ENCODE peak calls at places on chromosomes 11 and 22, in six cellular contexts. One of them, this sample, is unnamed. For H3K9me3, the result is how much of the 10 kb centered on the place peaks cover.

GRCh38 chr22:40055143-40055926 is 60.6 kb downstream of the FAM83F start:
- DNase-seq in ovary: no peak
- DNase-seq in mammary epithelial cell: peak
- DNase-seq in sigmoid colon: no peak
- DNase-seq in endothelial cell of umbilical vein: peak
- DNase-seq in heart left ventricle: no peak
- DNase-seq in this sample: no peak

GRCh38 chr11:121443688-121444275 is 8.3 kb upstream of the SORL1 start:
- DNase-seq in ovary: no peak
- DNase-seq in mammary epithelial cell: peak
- DNase-seq in sigmoid colon: no peak
- DNase-seq in endothelial cell of umbilical vein: no peak
- DNase-seq in heart left ventricle: no peak
- DNase-seq in this sample: no peak

GRCh38 chr11:12868315-12869073 is 140.6 kb upstream of the RASSF10 start:
- DNase-seq in ovary: no peak
- DNase-seq in mammary epithelial cell: no peak
- DNase-seq in sigmoid colon: no peak
- DNase-seq in endothelial cell of umbilical vein: no peak
- DNase-seq in heart left ventricle: no peak
- DNase-seq in this sample: no peak

GRCh38 chr11:13101836-13102574 is 92.9 kb downstream of the RASSF10 start:
- DNase-seq in ovary: no peak
- DNase-seq in mammary epithelial cell: no peak
- DNase-seq in sigmoid colon: no peak
- DNase-seq in endothelial cell of umbilical vein: peak
- DNase-seq in heart left ventricle: no peak
- DNase-seq in this sample: no peak

GRCh38 chr22:22810018-22810427 is 77.6 kb upstream of the IGLL5 start:
- DNase-seq in ovary: peak
- DNase-seq in mammary epithelial cell: no peak
- DNase-seq in sigmoid colon: no peak
- DNase-seq in endothelial cell of umbilical vein: peak
- DNase-seq in heart left ventricle: peak
- DNase-seq in this sample: peak

GRCh38 chr11:105298630-105299029 is 159.1 kb upstream of the CARD18 start:
- DNase-seq in ovary: no peak
- DNase-seq in mammary epithelial cell: no peak
- DNase-seq in sigmoid colon: no peak
- DNase-seq in endothelial cell of umbilical vein: no peak
- DNase-seq in heart left ventricle: no peak
- DNase-seq in this sample: no peak

GRCh38 chr11:77353131-77353530 is 51.6 kb upstream of the GDPD4 start:
- DNase-seq in ovary: no peak
- DNase-seq in mammary epithelial cell: no peak
- DNase-seq in sigmoid colon: no peak
- DNase-seq in endothelial cell of umbilical vein: no peak
- DNase-seq in heart left ventricle: no peak
- DNase-seq in this sample: no peak

GRCh38 chr11:22392561-22392960 is 54.4 kb downstream of the SLC17A6 start:
- DNase-seq in ovary: no peak
- DNase-seq in mammary epithelial cell: peak
- DNase-seq in sigmoid colon: no peak
- DNase-seq in endothelial cell of umbilical vein: peak
- DNase-seq in heart left ventricle: no peak
- DNase-seq in this sample: no peak

GRCh38 chr11:17129003-17129402 is 51.5 kb upstream of the RPS13 start:
- DNase-seq in ovary: no peak
- DNase-seq in mammary epithelial cell: peak
- DNase-seq in sigmoid colon: no peak
- DNase-seq in endothelial cell of umbilical vein: no peak
- DNase-seq in heart left ventricle: no peak
- DNase-seq in this sample: no peak

GRCh38 chr11:68148071-68148805 is 27.1 kb upstream of the CHKA start:
- DNase-seq in ovary: no peak
- DNase-seq in mammary epithelial cell: no peak
- DNase-seq in sigmoid colon: no peak
- DNase-seq in endothelial cell of umbilical vein: no peak
- DNase-seq in heart left ventricle: no peak
- DNase-seq in this sample: no peak

GRCh38 chr11:10355257-10355661 is 50.4 kb downstream of the ADM start:
- DNase-seq in ovary: no peak
- DNase-seq in mammary epithelial cell: peak
- DNase-seq in sigmoid colon: no peak
- DNase-seq in endothelial cell of umbilical vein: no peak
- DNase-seq in heart left ventricle: no peak
- DNase-seq in this sample: no peak

GRCh38 chr11:132607575-132607974 is 924.7 kb downstream of the OPCML start:
- DNase-seq in ovary: no peak
- DNase-seq in mammary epithelial cell: no peak
- DNase-seq in sigmoid colon: no peak
- DNase-seq in endothelial cell of umbilical vein: no peak
- DNase-seq in heart left ventricle: no peak
- DNase-seq in this sample: no peak

GRCh38 chr22:42841444-42841843 is 15.6 kb downstream of the ARFGAP3 start:
- DNase-seq in ovary: no peak
- DNase-seq in mammary epithelial cell: peak
- DNase-seq in sigmoid colon: no peak
- DNase-seq in endothelial cell of umbilical vein: no peak
- DNase-seq in heart left ventricle: no peak
- DNase-seq in this sample: no peak

GRCh38 chr11:3135491-3136440 is 29.3 kb downstream of the OSBPL5 start:
- DNase-seq in ovary: peak
- DNase-seq in mammary epithelial cell: no peak
- DNase-seq in sigmoid colon: peak
- DNase-seq in endothelial cell of umbilical vein: no peak
- DNase-seq in heart left ventricle: peak
- DNase-seq in this sample: no peak

GRCh38 chr22:25700996-25701815 is 40.8 kb upstream of the MYO18B start:
- DNase-seq in ovary: no peak
- DNase-seq in mammary epithelial cell: no peak
- DNase-seq in sigmoid colon: no peak
- DNase-seq in endothelial cell of umbilical vein: no peak
- DNase-seq in heart left ventricle: peak
- DNase-seq in this sample: peak

GRCh38 chr11:110728476-110728875 is 16.2 kb upstream of the ARHGAP20 start:
- DNase-seq in ovary: no peak
- DNase-seq in mammary epithelial cell: no peak
- DNase-seq in sigmoid colon: no peak
- DNase-seq in endothelial cell of umbilical vein: no peak
- DNase-seq in heart left ventricle: no peak
- DNase-seq in this sample: no peak

GRCh38 chr11:11346249-11346648 is 6.8 kb downstream of the CSNK2A3 start:
- DNase-seq in ovary: no peak
- DNase-seq in mammary epithelial cell: no peak
- DNase-seq in sigmoid colon: no peak
- DNase-seq in endothelial cell of umbilical vein: no peak
- DNase-seq in heart left ventricle: no peak
- DNase-seq in this sample: no peak

GRCh38 chr22:30537083-30537731 is 9.3 kb downstream of the SEC14L6 start:
- DNase-seq in ovary: peak
- DNase-seq in mammary epithelial cell: no peak
- DNase-seq in sigmoid colon: no peak
- DNase-seq in endothelial cell of umbilical vein: no peak
- DNase-seq in heart left ventricle: no peak
- DNase-seq in this sample: no peak

GRCh38 chr11:120024586-120024985 is 113.3 kb downstream of the TRIM29 start:
- DNase-seq in ovary: no peak
- DNase-seq in mammary epithelial cell: no peak
- DNase-seq in sigmoid colon: no peak
- DNase-seq in endothelial cell of umbilical vein: no peak
- DNase-seq in heart left ventricle: no peak
- DNase-seq in this sample: no peak

GRCh38 chr11:134667175-134667500 is 255.1 kb upstream of the B3GAT1 start:
- DNase-seq in ovary: no peak
- DNase-seq in mammary epithelial cell: no peak
- DNase-seq in sigmoid colon: peak
- DNase-seq in endothelial cell of umbilical vein: no peak
- DNase-seq in heart left ventricle: no peak
- DNase-seq in this sample: no peak

GRCh38 chr22:36599771-36600170 is 70.8 kb upstream of the EIF3D start:
- DNase-seq in ovary: no peak
- DNase-seq in mammary epithelial cell: no peak
- DNase-seq in sigmoid colon: no peak
- DNase-seq in endothelial cell of umbilical vein: no peak
- DNase-seq in heart left ventricle: no peak
- DNase-seq in this sample: no peak

GRCh38 chr11:1706634-1707400 is 9.8 kb downstream of the KRTAP5-6 start:
- DNase-seq in ovary: no peak
- DNase-seq in mammary epithelial cell: no peak
- DNase-seq in sigmoid colon: no peak
- DNase-seq in endothelial cell of umbilical vein: no peak
- DNase-seq in heart left ventricle: no peak
- DNase-seq in this sample: no peak

GRCh38 chr22:27218521-27218920 is 561.1 kb downstream of the MIAT start:
- DNase-seq in ovary: peak
- DNase-seq in mammary epithelial cell: no peak
- DNase-seq in sigmoid colon: peak
- DNase-seq in endothelial cell of umbilical vein: no peak
- DNase-seq in heart left ventricle: peak
- DNase-seq in this sample: no peak

GRCh38 chr22:20437253-20438065 is at the start of gene SCARF2:
- DNase-seq in ovary: peak
- DNase-seq in mammary epithelial cell: no peak
- DNase-seq in sigmoid colon: peak
- DNase-seq in endothelial cell of umbilical vein: peak
- DNase-seq in heart left ventricle: peak
- DNase-seq in this sample: peak

GRCh38 chr11:33827206-33827605 is 52.9 kb upstream of the FBXO3 start:
- DNase-seq in ovary: no peak
- DNase-seq in mammary epithelial cell: no peak
- DNase-seq in sigmoid colon: no peak
- DNase-seq in endothelial cell of umbilical vein: no peak
- DNase-seq in heart left ventricle: no peak
- DNase-seq in this sample: no peak

GRCh38 chr22:32591620-32592019 is 117.0 kb downstream of the FBXO7 start:
- DNase-seq in ovary: no peak
- DNase-seq in mammary epithelial cell: no peak
- DNase-seq in sigmoid colon: no peak
- DNase-seq in endothelial cell of umbilical vein: no peak
- DNase-seq in heart left ventricle: no peak
- DNase-seq in this sample: no peak

DNA sequence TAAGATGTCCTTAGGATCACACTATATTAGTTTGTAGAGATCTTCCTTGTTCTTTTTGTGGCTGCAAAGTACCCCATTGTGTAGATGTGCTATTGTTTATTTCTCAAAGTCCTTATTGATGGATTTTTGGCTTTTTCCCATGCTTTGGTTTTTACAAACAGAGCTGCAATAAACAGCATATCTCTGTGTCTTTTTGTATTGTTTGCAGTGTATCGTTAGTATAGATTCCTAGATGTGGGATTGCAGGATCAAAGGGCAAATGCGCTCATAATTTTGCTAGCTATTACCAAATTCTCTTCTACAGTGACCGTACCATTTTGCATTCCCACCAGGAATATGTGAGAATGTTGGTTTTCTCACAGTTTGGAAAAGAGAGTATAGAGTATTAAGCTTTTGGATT is 27.5 kb upstream of the FTH1 start:
- DNase-seq in ovary: no peak
- DNase-seq in mammary epithelial cell: no peak
- DNase-seq in sigmoid colon: no peak
- DNase-seq in endothelial cell of umbilical vein: no peak
- DNase-seq in heart left ventricle: no peak
- DNase-seq in this sample: no peak
- TF ChIP-seq CTCF in ovary: no peak
- TF ChIP-seq CTCF in mammary epithelial cell: no peak
- TF ChIP-seq CTCF in sigmoid colon: no peak
- TF ChIP-seq CTCF in endothelial cell of umbilical vein: no peak
- TF ChIP-seq CTCF in heart left ventricle: no peak
- TF ChIP-seq CTCF in this sample: no peak

GRCh38 chr22:47556473-47556872 is 794.0 kb downstream of the TBC1D22A start:
- DNase-seq in ovary: no peak
- DNase-seq in mammary epithelial cell: no peak
- DNase-seq in sigmoid colon: no peak
- DNase-seq in endothelial cell of umbilical vein: no peak
- DNase-seq in heart left ventricle: no peak
- DNase-seq in this sample: no peak
- H3K9me3 ChIP-seq in ovary: under half
- H3K9me3 ChIP-seq in mammary epithelial cell: under half
- H3K9me3 ChIP-seq in sigmoid colon: under half
- H3K9me3 ChIP-seq in endothelial cell of umbilical vein: under half
- H3K9me3 ChIP-seq in heart left ventricle: under half
- H3K9me3 ChIP-seq in this sample: under half

GRCh38 chr11:8333431-8334401 is 70.0 kb upstream of the LMO1 start:
- DNase-seq in ovary: no peak
- DNase-seq in mammary epithelial cell: peak
- DNase-seq in sigmoid colon: no peak
- DNase-seq in endothelial cell of umbilical vein: no peak
- DNase-seq in heart left ventricle: no peak
- DNase-seq in this sample: peak
- TF ChIP-seq CTCF in ovary: no peak
- TF ChIP-seq CTCF in mammary epithelial cell: no peak
- TF ChIP-seq CTCF in sigmoid colon: no peak
- TF ChIP-seq CTCF in endothelial cell of umbilical vein: no peak
- TF ChIP-seq CTCF in heart left ventricle: no peak
- TF ChIP-seq CTCF in this sample: peak

DNA sequence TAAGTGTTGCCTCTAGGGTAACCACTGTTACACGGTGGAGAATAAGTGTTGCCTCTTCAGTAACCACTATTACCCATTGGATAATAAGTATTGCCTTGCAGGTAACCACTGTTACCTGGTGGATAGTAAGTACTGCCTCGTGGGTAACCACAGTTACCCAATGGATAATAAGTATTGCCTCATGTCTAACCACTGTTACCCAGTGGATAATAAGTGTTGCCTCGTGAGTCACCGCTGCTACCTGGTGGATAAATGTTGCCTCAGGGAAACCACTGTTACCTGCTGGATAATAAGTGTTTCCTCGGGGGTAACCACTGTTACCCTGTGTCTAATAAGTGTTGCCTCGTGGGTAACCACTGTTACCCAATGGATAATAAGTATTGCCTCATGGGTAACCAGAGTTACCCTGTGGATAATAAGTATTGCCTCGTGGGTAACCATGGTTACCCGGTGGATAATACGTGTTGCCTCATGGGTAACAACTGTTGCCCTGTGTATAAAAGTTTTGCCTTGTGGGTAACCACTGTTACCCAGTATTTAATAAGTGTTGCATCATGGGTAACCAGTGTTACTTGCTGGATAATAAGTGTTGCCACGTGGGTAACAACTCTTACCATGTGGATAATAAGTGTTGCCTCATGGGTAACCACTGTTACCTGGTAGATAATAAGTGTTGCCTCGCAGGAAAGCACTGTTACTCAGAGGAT is 12.3 kb upstream of the NXPE4 start:
- DNase-seq in ovary: no peak
- DNase-seq in mammary epithelial cell: peak
- DNase-seq in sigmoid colon: no peak
- DNase-seq in endothelial cell of umbilical vein: no peak
- DNase-seq in heart left ventricle: no peak
- DNase-seq in this sample: no peak
- H3K9me3 ChIP-seq in ovary: under half
- H3K9me3 ChIP-seq in mammary epithelial cell: under half
- H3K9me3 ChIP-seq in sigmoid colon: under half
- H3K9me3 ChIP-seq in endothelial cell of umbilical vein: under half
- H3K9me3 ChIP-seq in heart left ventricle: under half
- H3K9me3 ChIP-seq in this sample: under half

This sample was measured in WERI-Rb-1.